ENCODE peak calls at places on chromosome 6, in five cellular contexts. One of them, this sample, is unnamed.

GRCh38 chr6:28335040-28335563 is 846 bp downstream of the ZSCAN31 start:
- DNase-seq in K562: peak; percentile 91
- DNase-seq in SK-N-SH: no peak
- DNase-seq in HepG2: no peak
- DNase-seq in GM12878: no peak
- DNase-seq in this sample: no peak

GRCh38 chr6:167734662-167735497 is 91.8 kb upstream of the AFDN start:
- DNase-seq in SK-N-SH: no peak
- DNase-seq in K562: no peak
- DNase-seq in HepG2: no peak
- DNase-seq in GM12878: no peak
- DNase-seq in this sample: no peak

GRCh38 chr6:163338671-163339405 is 75.7 kb upstream of the QKI start:
- DNase-seq in GM12878: no peak
- DNase-seq in SK-N-SH: no peak
- DNase-seq in K562: peak; percentile 45
- DNase-seq in HepG2: no peak
- DNase-seq in this sample: no peak

GRCh38 chr6:167660944-167661343 is 165.8 kb upstream of the AFDN start:
- DNase-seq in HepG2: no peak
- DNase-seq in SK-N-SH: no peak
- DNase-seq in GM12878: no peak
- DNase-seq in K562: no peak
- DNase-seq in this sample: no peak

GRCh38 chr6:117907600-117908245 is 659 bp downstream of the SLC35F1 start:
- DNase-seq in K562: no peak
- DNase-seq in HepG2: no peak
- DNase-seq in SK-N-SH: peak; percentile 69
- DNase-seq in GM12878: no peak
- DNase-seq in this sample: no peak

GRCh38 chr6:73249998-73250397 is 13.0 kb downstream of the KHDC1 start:
- DNase-seq in K562: no peak
- DNase-seq in HepG2: no peak
- DNase-seq in GM12878: no peak
- DNase-seq in SK-N-SH: peak; percentile 21
- DNase-seq in this sample: no peak

GRCh38 chr6:44653761-44654218 is 266.3 kb downstream of the CDC5L start:
- DNase-seq in GM12878: no peak
- DNase-seq in SK-N-SH: no peak
- DNase-seq in HepG2: no peak
- DNase-seq in K562: no peak
- DNase-seq in this sample: no peak

GRCh38 chr6:81138236-81138635 is 614.2 kb downstream of the TENT5A start:
- DNase-seq in SK-N-SH: no peak
- DNase-seq in GM12878: no peak
- DNase-seq in HepG2: no peak
- DNase-seq in K562: no peak
- DNase-seq in this sample: no peak

GRCh38 chr6:170183521-170183920 is 107.4 kb downstream of the DLL1 start:
- DNase-seq in K562: no peak
- DNase-seq in GM12878: no peak
- DNase-seq in SK-N-SH: no peak
- DNase-seq in HepG2: no peak
- DNase-seq in this sample: no peak

GRCh38 chr6:105483492-105483891 is 80.6 kb upstream of the PREP start:
- DNase-seq in GM12878: no peak
- DNase-seq in K562: no peak
- DNase-seq in HepG2: no peak
- DNase-seq in SK-N-SH: no peak
- DNase-seq in this sample: no peak

GRCh38 chr6:148530394-148530923 is 187.8 kb downstream of the SASH1 start:
- DNase-seq in SK-N-SH: no peak
- DNase-seq in HepG2: no peak
- DNase-seq in K562: peak; percentile 76
- DNase-seq in GM12878: no peak
- DNase-seq in this sample: no peak

GRCh38 chr6:21085643-21086042 is 507.9 kb upstream of the SOX4 start:
- DNase-seq in HepG2: no peak
- DNase-seq in SK-N-SH: no peak
- DNase-seq in GM12878: no peak
- DNase-seq in K562: no peak
- DNase-seq in this sample: peak; percentile 58

GRCh38 chr6:42390228-42390934 is 61.3 kb downstream of the TRERF1 start:
- DNase-seq in SK-N-SH: no peak
- DNase-seq in GM12878: no peak
- DNase-seq in K562: no peak
- DNase-seq in HepG2: no peak
- DNase-seq in this sample: no peak

DNA sequence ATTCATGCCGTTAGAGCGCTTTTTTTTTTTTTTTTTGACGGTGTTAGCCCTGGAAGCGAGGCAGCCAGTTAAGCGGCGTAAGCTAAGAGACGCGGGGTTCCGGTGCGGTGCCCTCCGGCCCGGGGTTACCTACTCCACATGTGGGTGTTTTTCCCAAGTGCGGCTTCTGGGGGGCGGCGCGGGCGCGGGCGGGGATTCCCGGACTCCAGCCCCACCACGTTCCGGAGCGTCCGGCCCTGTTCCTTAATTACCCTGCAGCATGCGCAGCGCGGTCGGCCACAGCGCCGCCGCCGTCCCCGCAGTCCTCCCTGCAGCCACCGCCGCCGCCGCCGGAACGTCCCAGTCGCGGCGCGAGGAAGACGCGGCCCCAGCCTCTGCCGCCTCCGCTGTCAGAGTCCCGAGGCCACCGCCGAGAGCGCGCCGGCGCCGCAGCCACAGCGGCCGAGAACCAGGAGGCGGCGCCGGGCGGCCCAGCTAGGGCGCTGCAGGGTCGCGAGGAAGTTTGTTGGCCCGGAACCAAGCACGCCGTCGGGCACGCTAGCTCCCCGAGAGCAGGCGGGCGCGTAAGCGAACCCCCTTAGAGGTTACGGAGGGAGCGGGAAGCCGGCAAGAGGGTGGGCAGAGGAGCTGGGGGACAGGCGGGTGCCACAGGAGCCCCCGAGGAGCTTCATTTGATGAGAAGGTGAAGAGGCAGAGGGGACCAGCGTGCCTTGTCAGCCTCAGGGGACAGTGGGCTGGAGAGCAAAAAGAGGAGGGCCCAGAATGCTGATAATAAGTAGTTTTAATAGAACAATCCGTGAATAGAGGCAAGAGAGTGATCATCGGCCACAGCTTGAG is 937 bp downstream of the COL19A1 start:
- DNase-seq in K562: peak; percentile 59
- DNase-seq in HepG2: peak; percentile 12
- DNase-seq in GM12878: no peak
- DNase-seq in SK-N-SH: peak; percentile 82
- DNase-seq in this sample: no peak
- TF ChIP-seq CTCF in K562: no peak
- TF ChIP-seq CTCF in HepG2: peak; percentile 35
- TF ChIP-seq CTCF in GM12878: peak; percentile 31
- TF ChIP-seq CTCF in SK-N-SH: peak; percentile 31
- TF ChIP-seq CTCF in this sample: no peak

GRCh38 chr6:101296184-101296583 is 97.3 kb upstream of the GRIK2 start:
- DNase-seq in HepG2: no peak
- DNase-seq in K562: no peak
- DNase-seq in GM12878: no peak
- DNase-seq in SK-N-SH: peak; percentile 41
- DNase-seq in this sample: no peak
- TF ChIP-seq GABPA in HepG2: no peak
- TF ChIP-seq GABPA in K562: no peak
- TF ChIP-seq GABPA in GM12878: no peak
- TF ChIP-seq GABPA in SK-N-SH: no peak
- TF ChIP-seq GABPA in this sample: no peak

DNA sequence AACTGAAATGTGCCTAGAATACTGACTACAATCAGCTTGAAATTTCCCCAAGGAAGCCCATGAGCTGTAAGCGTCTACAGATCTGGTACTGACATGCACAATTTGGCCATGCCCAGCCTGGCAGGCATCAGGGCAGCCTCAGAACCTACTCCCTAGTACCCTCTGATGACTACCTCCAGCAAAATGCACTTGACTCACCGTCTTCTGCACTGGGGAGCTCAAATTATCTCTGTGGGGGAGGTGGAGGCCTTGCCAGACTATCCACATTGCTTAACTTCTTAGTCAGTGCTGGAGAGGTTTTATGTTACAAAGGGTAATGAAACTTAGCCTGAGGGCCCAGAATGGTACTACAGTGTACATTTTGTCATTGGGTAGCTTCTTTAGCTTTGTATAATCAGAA is 126.0 kb upstream of the ADGRF1 start:
- DNase-seq in SK-N-SH: no peak
- DNase-seq in GM12878: no peak
- DNase-seq in K562: peak; percentile 30
- DNase-seq in HepG2: peak; percentile 52
- DNase-seq in this sample: no peak
- TF ChIP-seq CTCF in SK-N-SH: no peak
- TF ChIP-seq CTCF in GM12878: no peak
- TF ChIP-seq CTCF in K562: no peak
- TF ChIP-seq CTCF in HepG2: no peak
- TF ChIP-seq CTCF in this sample: no peak

GRCh38 chr6:10692965-10693538 is 1.4 kb downstream of the C6orf52 start:
- DNase-seq in HepG2: no peak
- DNase-seq in SK-N-SH: no peak
- DNase-seq in K562: no peak
- DNase-seq in GM12878: no peak
- DNase-seq in this sample: no peak

GRCh38 chr6:10694302-10695085 is at the start of the genes C6orf52 and PAK1IP1:
- DNase-seq in GM12878: peak; percentile 88
- DNase-seq in SK-N-SH: peak; percentile 90
- DNase-seq in K562: peak; percentile 97
- DNase-seq in HepG2: peak; percentile 94
- DNase-seq in this sample: peak; percentile 93

GRCh38 chr6:10687582-10687981 is 6.8 kb downstream of the C6orf52 start:
- DNase-seq in HepG2: no peak
- DNase-seq in GM12878: no peak
- DNase-seq in SK-N-SH: no peak
- DNase-seq in K562: no peak
- DNase-seq in this sample: no peak

GRCh38 chr6:10686901-10687300 is 7.5 kb downstream of the C6orf52 start:
- DNase-seq in SK-N-SH: no peak
- DNase-seq in HepG2: no peak
- DNase-seq in GM12878: no peak
- DNase-seq in K562: no peak
- DNase-seq in this sample: no peak

GRCh38 chr6:10690651-10691445 is 3.6 kb downstream of the C6orf52 start:
- DNase-seq in HepG2: no peak
- DNase-seq in GM12878: no peak
- DNase-seq in SK-N-SH: no peak
- DNase-seq in K562: no peak
- DNase-seq in this sample: peak; percentile 25
- TF ChIP-seq GABPA in HepG2: no peak
- TF ChIP-seq GABPA in GM12878: no peak
- TF ChIP-seq GABPA in SK-N-SH: no peak
- TF ChIP-seq GABPA in K562: no peak
- TF ChIP-seq GABPA in this sample: no peak

GRCh38 chr6:150720774-150721233 is 121.1 kb downstream of the PLEKHG1 start:
- DNase-seq in HepG2: no peak
- DNase-seq in GM12878: peak; percentile 94
- DNase-seq in SK-N-SH: no peak
- DNase-seq in K562: no peak
- DNase-seq in this sample: no peak
- TF ChIP-seq CTCF in HepG2: no peak
- TF ChIP-seq CTCF in GM12878: peak; percentile 16
- TF ChIP-seq CTCF in SK-N-SH: no peak
- TF ChIP-seq CTCF in K562: no peak
- TF ChIP-seq CTCF in this sample: no peak

GRCh38 chr6:99819853-99820252 is 174.2 kb downstream of the MCHR2 start:
- DNase-seq in SK-N-SH: no peak
- DNase-seq in K562: no peak
- DNase-seq in HepG2: no peak
- DNase-seq in GM12878: no peak
- DNase-seq in this sample: no peak

GRCh38 chr6:99821164-99821563 is 172.9 kb downstream of the MCHR2 start:
- DNase-seq in HepG2: no peak
- DNase-seq in SK-N-SH: no peak
- DNase-seq in K562: no peak
- DNase-seq in GM12878: no peak
- DNase-seq in this sample: no peak

GRCh38 chr6:99818161-99818560 is 175.9 kb downstream of the MCHR2 start:
- DNase-seq in GM12878: no peak
- DNase-seq in HepG2: no peak
- DNase-seq in SK-N-SH: no peak
- DNase-seq in K562: no peak
- DNase-seq in this sample: no peak

GRCh38 chr6:99822741-99823512 is 171.1 kb downstream of the MCHR2 start:
- DNase-seq in K562: peak; percentile 59
- DNase-seq in HepG2: peak; percentile 64
- DNase-seq in GM12878: no peak
- DNase-seq in SK-N-SH: peak; percentile 51
- DNase-seq in this sample: no peak
- TF ChIP-seq GABPA in K562: no peak
- TF ChIP-seq GABPA in HepG2: no peak
- TF ChIP-seq GABPA in GM12878: no peak
- TF ChIP-seq GABPA in SK-N-SH: no peak
- TF ChIP-seq GABPA in this sample: no peak

GRCh38 chr6:130758818-130759217 is 68.4 kb upstream of the SMLR1 start:
- DNase-seq in SK-N-SH: no peak
- DNase-seq in K562: no peak
- DNase-seq in HepG2: no peak
- DNase-seq in GM12878: no peak
- DNase-seq in this sample: no peak

GRCh38 chr6:130761286-130761685 is 65.9 kb upstream of the SMLR1 start:
- DNase-seq in K562: no peak
- DNase-seq in HepG2: no peak
- DNase-seq in SK-N-SH: no peak
- DNase-seq in GM12878: no peak
- DNase-seq in this sample: no peak

GRCh38 chr6:130755368-130756034 is 71.7 kb upstream of the SMLR1 start:
- DNase-seq in HepG2: no peak
- DNase-seq in SK-N-SH: no peak
- DNase-seq in GM12878: no peak
- DNase-seq in K562: no peak
- DNase-seq in this sample: no peak

GRCh38 chr6:130756836-130757235 is 70.4 kb upstream of the SMLR1 start:
- DNase-seq in SK-N-SH: no peak
- DNase-seq in HepG2: no peak
- DNase-seq in GM12878: no peak
- DNase-seq in K562: no peak
- DNase-seq in this sample: no peak

DNA sequence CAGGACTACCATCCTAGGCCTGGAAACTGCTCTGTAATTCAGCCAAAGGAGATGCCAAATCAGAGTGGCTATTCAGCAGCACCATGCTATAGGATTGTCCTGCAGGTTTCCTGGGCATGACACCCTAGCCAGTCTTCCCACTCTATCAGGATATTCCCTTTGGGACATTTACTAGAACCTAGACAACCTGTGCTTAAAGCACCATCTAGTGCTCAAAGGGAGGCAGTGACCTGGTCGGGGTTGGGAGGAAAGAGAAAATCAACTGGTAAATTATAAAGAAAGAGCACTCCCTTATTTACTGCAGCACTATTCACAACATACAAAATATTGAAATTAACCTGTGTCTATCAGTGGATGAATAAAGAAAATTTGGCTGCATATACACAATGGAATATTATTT is 67.2 kb upstream of the SMLR1 start:
- DNase-seq in GM12878: no peak
- DNase-seq in K562: peak; percentile 2
- DNase-seq in SK-N-SH: peak; percentile 4
- DNase-seq in HepG2: peak; percentile 64
- DNase-seq in this sample: no peak
- TF ChIP-seq CTCF in GM12878: peak; percentile 46
- TF ChIP-seq CTCF in K562: peak; percentile 29
- TF ChIP-seq CTCF in SK-N-SH: peak; percentile 66
- TF ChIP-seq CTCF in HepG2: peak; percentile 77
- TF ChIP-seq CTCF in this sample: no peak